ENCODE peak calls at places on chromosome 19, in six cellular contexts. One of them, this sample, is unnamed.

GRCh38 chr19:1952635-1953034 is 11.7 kb downstream of the CSNK1G2 start:
- DNase-seq in left ventricle myocardium superior: no peak
- DNase-seq in activated CD4-positive, alpha-beta T cell treated with anti-CD3 and anti-CD28 coated beads, Interleukin-2, amount 10 ng/mL, durations not matched to agents 7 days and 5 days: no peak
- DNase-seq in amygdala: no peak
- DNase-seq in NCI-H524 treated with DMSO at 0.1 percent for 48 hours: no peak
- DNase-seq in MV-4-11: no peak
- DNase-seq in this sample: no peak

GRCh38 chr19:1455336-1456120 is 5.6 kb downstream of the APC2 start:
- DNase-seq in left ventricle myocardium superior: peak
- DNase-seq in activated CD4-positive, alpha-beta T cell treated with anti-CD3 and anti-CD28 coated beads, Interleukin-2, amount 10 ng/mL, durations not matched to agents 7 days and 5 days: peak
- DNase-seq in amygdala: no peak
- DNase-seq in NCI-H524 treated with DMSO at 0.1 percent for 48 hours: no peak
- DNase-seq in MV-4-11: peak
- DNase-seq in this sample: no peak

GRCh38 chr19:5539431-5539833 is 28.3 kb downstream of the TINCR start:
- DNase-seq in left ventricle myocardium superior: peak
- DNase-seq in activated CD4-positive, alpha-beta T cell treated with anti-CD3 and anti-CD28 coated beads, Interleukin-2, amount 10 ng/mL, durations not matched to agents 7 days and 5 days: no peak
- DNase-seq in amygdala: peak
- DNase-seq in NCI-H524 treated with DMSO at 0.1 percent for 48 hours: peak
- DNase-seq in MV-4-11: no peak
- DNase-seq in this sample: peak

GRCh38 chr19:51246153-51246552 is 4.7 kb upstream of the SIGLECL1 start:
- DNase-seq in left ventricle myocardium superior: no peak
- DNase-seq in activated CD4-positive, alpha-beta T cell treated with anti-CD3 and anti-CD28 coated beads, Interleukin-2, amount 10 ng/mL, durations not matched to agents 7 days and 5 days: no peak
- DNase-seq in amygdala: no peak
- DNase-seq in NCI-H524 treated with DMSO at 0.1 percent for 48 hours: no peak
- DNase-seq in MV-4-11: peak
- DNase-seq in this sample: no peak

GRCh38 chr19:46586294-46586693 is 14.8 kb upstream of the CALM3 start:
- DNase-seq in left ventricle myocardium superior: no peak
- DNase-seq in activated CD4-positive, alpha-beta T cell treated with anti-CD3 and anti-CD28 coated beads, Interleukin-2, amount 10 ng/mL, durations not matched to agents 7 days and 5 days: no peak
- DNase-seq in amygdala: no peak
- DNase-seq in NCI-H524 treated with DMSO at 0.1 percent for 48 hours: no peak
- DNase-seq in MV-4-11: no peak
- DNase-seq in this sample: no peak

GRCh38 chr19:991174-991931 is 7.2 kb downstream of the WDR18 start:
- DNase-seq in left ventricle myocardium superior: no peak
- DNase-seq in activated CD4-positive, alpha-beta T cell treated with anti-CD3 and anti-CD28 coated beads, Interleukin-2, amount 10 ng/mL, durations not matched to agents 7 days and 5 days: peak
- DNase-seq in amygdala: no peak
- DNase-seq in NCI-H524 treated with DMSO at 0.1 percent for 48 hours: no peak
- DNase-seq in MV-4-11: no peak
- DNase-seq in this sample: no peak

GRCh38 chr19:56983148-56983547 is 136.6 kb upstream of the USP29 start:
- DNase-seq in left ventricle myocardium superior: no peak
- DNase-seq in activated CD4-positive, alpha-beta T cell treated with anti-CD3 and anti-CD28 coated beads, Interleukin-2, amount 10 ng/mL, durations not matched to agents 7 days and 5 days: no peak
- DNase-seq in amygdala: no peak
- DNase-seq in NCI-H524 treated with DMSO at 0.1 percent for 48 hours: no peak
- DNase-seq in MV-4-11: no peak
- DNase-seq in this sample: no peak

GRCh38 chr19:469833-470232 is 9.0 kb upstream of the SHC2 start:
- DNase-seq in left ventricle myocardium superior: no peak
- DNase-seq in activated CD4-positive, alpha-beta T cell treated with anti-CD3 and anti-CD28 coated beads, Interleukin-2, amount 10 ng/mL, durations not matched to agents 7 days and 5 days: no peak
- DNase-seq in amygdala: no peak
- DNase-seq in NCI-H524 treated with DMSO at 0.1 percent for 48 hours: no peak
- DNase-seq in MV-4-11: no peak
- DNase-seq in this sample: no peak

GRCh38 chr19:37817180-37817911 is 38.0 kb upstream of the ZNF573 start:
- DNase-seq in left ventricle myocardium superior: peak
- DNase-seq in activated CD4-positive, alpha-beta T cell treated with anti-CD3 and anti-CD28 coated beads, Interleukin-2, amount 10 ng/mL, durations not matched to agents 7 days and 5 days: peak
- DNase-seq in amygdala: peak
- DNase-seq in NCI-H524 treated with DMSO at 0.1 percent for 48 hours: peak
- DNase-seq in MV-4-11: no peak
- DNase-seq in this sample: peak

GRCh38 chr19:11138659-11139526 is 16.7 kb downstream of the SPC24 start:
- DNase-seq in left ventricle myocardium superior: peak
- DNase-seq in activated CD4-positive, alpha-beta T cell treated with anti-CD3 and anti-CD28 coated beads, Interleukin-2, amount 10 ng/mL, durations not matched to agents 7 days and 5 days: no peak
- DNase-seq in amygdala: peak
- DNase-seq in NCI-H524 treated with DMSO at 0.1 percent for 48 hours: no peak
- DNase-seq in MV-4-11: peak
- DNase-seq in this sample: peak

GRCh38 chr19:50008532-50008931 is 16.6 kb downstream of the VRK3 start:
- DNase-seq in left ventricle myocardium superior: no peak
- DNase-seq in activated CD4-positive, alpha-beta T cell treated with anti-CD3 and anti-CD28 coated beads, Interleukin-2, amount 10 ng/mL, durations not matched to agents 7 days and 5 days: no peak
- DNase-seq in amygdala: no peak
- DNase-seq in NCI-H524 treated with DMSO at 0.1 percent for 48 hours: no peak
- DNase-seq in MV-4-11: no peak
- DNase-seq in this sample: no peak

GRCh38 chr19:12778020-12778904 is 2.9 kb upstream of the HOOK2 start:
- DNase-seq in left ventricle myocardium superior: peak
- DNase-seq in activated CD4-positive, alpha-beta T cell treated with anti-CD3 and anti-CD28 coated beads, Interleukin-2, amount 10 ng/mL, durations not matched to agents 7 days and 5 days: peak
- DNase-seq in amygdala: peak
- DNase-seq in NCI-H524 treated with DMSO at 0.1 percent for 48 hours: peak
- DNase-seq in MV-4-11: peak
- DNase-seq in this sample: peak

GRCh38 chr19:4077800-4078683 is 11.3 kb upstream of the ZBTB7A start:
- DNase-seq in left ventricle myocardium superior: peak
- DNase-seq in activated CD4-positive, alpha-beta T cell treated with anti-CD3 and anti-CD28 coated beads, Interleukin-2, amount 10 ng/mL, durations not matched to agents 7 days and 5 days: peak
- DNase-seq in amygdala: peak
- DNase-seq in NCI-H524 treated with DMSO at 0.1 percent for 48 hours: no peak
- DNase-seq in MV-4-11: peak
- DNase-seq in this sample: peak

GRCh38 chr19:2253106-2254051 is 2.8 kb downstream of the JSRP1 start:
- DNase-seq in left ventricle myocardium superior: no peak
- DNase-seq in activated CD4-positive, alpha-beta T cell treated with anti-CD3 and anti-CD28 coated beads, Interleukin-2, amount 10 ng/mL, durations not matched to agents 7 days and 5 days: peak
- DNase-seq in amygdala: no peak
- DNase-seq in NCI-H524 treated with DMSO at 0.1 percent for 48 hours: no peak
- DNase-seq in MV-4-11: peak
- DNase-seq in this sample: no peak

GRCh38 chr19:49533551-49534488 is 6.0 kb downstream of the RCN3 start:
- DNase-seq in left ventricle myocardium superior: peak
- DNase-seq in activated CD4-positive, alpha-beta T cell treated with anti-CD3 and anti-CD28 coated beads, Interleukin-2, amount 10 ng/mL, durations not matched to agents 7 days and 5 days: peak
- DNase-seq in amygdala: peak
- DNase-seq in NCI-H524 treated with DMSO at 0.1 percent for 48 hours: no peak
- DNase-seq in MV-4-11: peak
- DNase-seq in this sample: peak

GRCh38 chr19:32550666-32551065 is 30.3 kb upstream of the PDCD5 start:
- DNase-seq in left ventricle myocardium superior: no peak
- DNase-seq in activated CD4-positive, alpha-beta T cell treated with anti-CD3 and anti-CD28 coated beads, Interleukin-2, amount 10 ng/mL, durations not matched to agents 7 days and 5 days: no peak
- DNase-seq in amygdala: no peak
- DNase-seq in NCI-H524 treated with DMSO at 0.1 percent for 48 hours: no peak
- DNase-seq in MV-4-11: no peak
- DNase-seq in this sample: no peak

GRCh38 chr19:38649305-38650179 is 2.1 kb downstream of the ACTN4 start:
- DNase-seq in left ventricle myocardium superior: no peak
- DNase-seq in activated CD4-positive, alpha-beta T cell treated with anti-CD3 and anti-CD28 coated beads, Interleukin-2, amount 10 ng/mL, durations not matched to agents 7 days and 5 days: no peak
- DNase-seq in amygdala: no peak
- DNase-seq in NCI-H524 treated with DMSO at 0.1 percent for 48 hours: no peak
- DNase-seq in MV-4-11: no peak
- DNase-seq in this sample: no peak

This sample was measured in Right ventricle myocardium superior.